ENCODE peak calls at places on chromosomes 7 and 10, in ten cellular contexts. N, E, Z, I, X, Q, S, O, G and R are unnamed samples.

GRCh38 chr10:65570143-65571010 is 1355.5 kb upstream of the LRRTM3 start:
- DNase-seq in N (no peak), E (peak), Z (no peak), I (peak), X (peak), Q (peak), S (peak), O (peak), G (peak), R (peak)

GRCh38 chr10:70832236-70832635 is 16.5 kb downstream of the SGPL1 start:
- DNase-seq in N (no peak), E (no peak), Z (no peak), I (no peak), X (no peak), Q (no peak), S (no peak), O (no peak), G (no peak), R (no peak)

GRCh38 chr7:84175461-84175860 is 19.1 kb downstream of the SEMA3A start:
- DNase-seq in N (no peak), E (no peak), Z (no peak), I (no peak), X (no peak), Q (no peak), S (no peak), O (no peak), G (no peak), R (no peak)

GRCh38 chr7:99624487-99624886 is 7.7 kb downstream of the ZSCAN25 start:
- DNase-seq in N (peak), E (no peak), Z (peak), I (no peak), X (no peak), Q (no peak), S (no peak), O (no peak), G (peak), R (no peak)

GRCh38 chr10:77571490-77571889 is 66.1 kb downstream of the KCNMA1 start:
- DNase-seq in N (no peak), E (no peak), Z (no peak), I (no peak), X (no peak), Q (no peak), S (no peak), O (no peak), G (no peak), R (no peak)

GRCh38 chr10:124005091-124005490 is 88.3 kb downstream of the CHST15 start:
- DNase-seq in N (no peak), E (no peak), Z (no peak), I (no peak), X (no peak), Q (no peak), S (no peak), O (no peak), G (no peak), R (no peak)

GRCh38 chr10:101892782-101893391 is 49.3 kb upstream of the KCNIP2 start:
- DNase-seq in N (no peak), E (no peak), Z (no peak), I (no peak), X (peak), Q (no peak), S (no peak), O (no peak), G (no peak), R (no peak)

GRCh38 chr7:139232377-139232717 is 1.3 kb downstream of the UBN2 start:
- DNase-seq in N (no peak), E (no peak), Z (no peak), I (peak), X (no peak), Q (peak), S (no peak), O (no peak), G (no peak), R (no peak)

GRCh38 chr7:32360127-32360526 is 130.1 kb downstream of the LSM5 start:
- DNase-seq in N (no peak), E (no peak), Z (no peak), I (no peak), X (no peak), Q (no peak), S (no peak), O (no peak), G (no peak), R (no peak)

GRCh38 chr10:134205-134742 is 981 bp upstream of the ZMYND11 start:
- DNase-seq in N (no peak), E (peak), Z (peak), I (peak), X (peak), Q (no peak), S (no peak), O (no peak), G (no peak), R (no peak)

GRCh38 chr7:55189878-55190436 is 171.1 kb downstream of the EGFR start:
- DNase-seq in N (peak), E (no peak), Z (peak), I (no peak), X (no peak), Q (no peak), S (no peak), O (no peak), G (peak), R (no peak)

GRCh38 chr10:30775779-30776591 is 146.4 kb upstream of the LYZL2 start:
- DNase-seq in N (no peak), E (peak), Z (no peak), I (no peak), X (peak), Q (no peak), S (peak), O (no peak), G (no peak), R (no peak)

GRCh38 chr7:26117142-26117807 is 34.7 kb upstream of the NFE2L3 start:
- DNase-seq in N (no peak), E (no peak), Z (no peak), I (no peak), X (no peak), Q (no peak), S (no peak), O (no peak), G (no peak), R (no peak)

GRCh38 chr7:36985866-36986402 is 261.6 kb upstream of the AOAH start:
- DNase-seq in N (no peak), E (no peak), Z (no peak), I (no peak), X (no peak), Q (no peak), S (no peak), O (no peak), G (no peak), R (no peak)

GRCh38 chr10:60816624-60817023 is 38.3 kb downstream of the CDK1 start:
- DNase-seq in N (no peak), E (peak), Z (no peak), I (peak), X (peak), Q (peak), S (peak), O (no peak), G (no peak), R (peak)

GRCh38 chr7:34133983-34134782 is 228.8 kb downstream of the BMPER start:
- DNase-seq in N (no peak), E (peak), Z (no peak), I (peak), X (peak), Q (peak), S (peak), O (peak), G (peak), R (peak)

GRCh38 chr7:31981874-31982390 is 88.3 kb downstream of the PDE1C start:
- DNase-seq in N (no peak), E (no peak), Z (no peak), I (no peak), X (no peak), Q (no peak), S (no peak), O (peak), G (no peak), R (no peak)

GRCh38 chr7:10874666-10875065 is 99.0 kb upstream of the PHF14 start:
- DNase-seq in N (no peak), E (no peak), Z (no peak), I (peak), X (no peak), Q (peak), S (no peak), O (no peak), G (no peak), R (no peak)

GRCh38 chr7:53596230-53596629 is 560.8 kb downstream of the POM121L12 start:
- DNase-seq in N (no peak), E (no peak), Z (no peak), I (peak), X (peak), Q (no peak), S (peak), O (no peak), G (no peak), R (no peak)

GRCh38 chr7:26865094-26865388 is 651 bp upstream of the SKAP2 start:
- DNase-seq in N (no peak), E (no peak), Z (no peak), I (no peak), X (no peak), Q (no peak), S (no peak), O (peak), G (no peak), R (no peak)

GRCh38 chr7:46468753-46469356 is 547.8 kb upstream of the IGFBP3 start:
- DNase-seq in N (no peak), E (peak), Z (no peak), I (peak), X (peak), Q (no peak), S (no peak), O (no peak), G (no peak), R (no peak)

GRCh38 chr7:135979674-135980660 is 2.8 kb upstream of the MTPN start:
- DNase-seq in N (no peak), E (peak), Z (no peak), I (peak), X (peak), Q (peak), S (no peak), O (no peak), G (no peak), R (peak)

GRCh38 chr10:114458955-114459354 is 54.7 kb upstream of the AFAP1L2 start:
- DNase-seq in N (peak), E (peak), Z (no peak), I (peak), X (peak), Q (peak), S (no peak), O (peak), G (peak), R (peak)